ENCODE peak calls at places on chromosome 10, in seven cellular contexts. One of them, this sample, is unnamed. For H3K9me3, the result is how much of the 10 kb centered on the place peaks cover.

GRCh38 chr10:132482090-132482489 is 55.5 kb upstream of the INPP5A start:
- DNase-seq in CD8-positive, alpha-beta T cell: no peak
- DNase-seq in IMR-90: peak
- DNase-seq in CD4-positive, alpha-beta memory T cell: no peak
- DNase-seq in right atrium auricular region: no peak
- DNase-seq in breast epithelium: peak
- DNase-seq in AG04450: peak
- DNase-seq in this sample: peak

GRCh38 chr10:19929466-19930140 is 113.4 kb downstream of the PLXDC2 start:
- DNase-seq in CD8-positive, alpha-beta T cell: no peak
- DNase-seq in IMR-90: peak
- DNase-seq in CD4-positive, alpha-beta memory T cell: no peak
- DNase-seq in right atrium auricular region: no peak
- DNase-seq in breast epithelium: no peak
- DNase-seq in AG04450: peak
- DNase-seq in this sample: no peak

GRCh38 chr10:130301026-130301892 is 165.1 kb downstream of the GLRX3 start:
- DNase-seq in CD8-positive, alpha-beta T cell: peak
- DNase-seq in IMR-90: no peak
- DNase-seq in CD4-positive, alpha-beta memory T cell: peak
- DNase-seq in right atrium auricular region: no peak
- DNase-seq in breast epithelium: no peak
- DNase-seq in AG04450: no peak
- DNase-seq in this sample: no peak

GRCh38 chr10:132264966-132265877 is 42.5 kb downstream of the STK32C start:
- DNase-seq in CD8-positive, alpha-beta T cell: no peak
- DNase-seq in IMR-90: peak
- DNase-seq in CD4-positive, alpha-beta memory T cell: no peak
- DNase-seq in right atrium auricular region: no peak
- DNase-seq in breast epithelium: no peak
- DNase-seq in AG04450: no peak
- DNase-seq in this sample: no peak

GRCh38 chr10:10397906-10398305 is 619.8 kb upstream of the CELF2 start:
- DNase-seq in CD8-positive, alpha-beta T cell: no peak
- DNase-seq in IMR-90: no peak
- DNase-seq in CD4-positive, alpha-beta memory T cell: no peak
- DNase-seq in right atrium auricular region: no peak
- DNase-seq in breast epithelium: no peak
- DNase-seq in AG04450: no peak
- DNase-seq in this sample: no peak

GRCh38 chr10:105207596-105207995 is 566.5 kb downstream of the SORCS3 start:
- DNase-seq in CD8-positive, alpha-beta T cell: no peak
- DNase-seq in IMR-90: no peak
- DNase-seq in CD4-positive, alpha-beta memory T cell: no peak
- DNase-seq in right atrium auricular region: no peak
- DNase-seq in breast epithelium: no peak
- DNase-seq in AG04450: no peak
- DNase-seq in this sample: no peak

GRCh38 chr10:132163278-132163765 is 23.4 kb upstream of the DPYSL4 start:
- DNase-seq in CD8-positive, alpha-beta T cell: no peak
- DNase-seq in IMR-90: no peak
- DNase-seq in CD4-positive, alpha-beta memory T cell: peak
- DNase-seq in right atrium auricular region: no peak
- DNase-seq in breast epithelium: no peak
- DNase-seq in AG04450: no peak
- DNase-seq in this sample: no peak

GRCh38 chr10:98029149-98030092 is 1.0 kb downstream of the CRTAC1 start:
- DNase-seq in CD8-positive, alpha-beta T cell: no peak
- DNase-seq in IMR-90: no peak
- DNase-seq in CD4-positive, alpha-beta memory T cell: no peak
- DNase-seq in right atrium auricular region: no peak
- DNase-seq in breast epithelium: no peak
- DNase-seq in AG04450: no peak
- DNase-seq in this sample: no peak

GRCh38 chr10:63258920-63259678 is 126.0 kb downstream of the NRBF2 start:
- DNase-seq in CD8-positive, alpha-beta T cell: no peak
- DNase-seq in IMR-90: peak
- DNase-seq in CD4-positive, alpha-beta memory T cell: no peak
- DNase-seq in right atrium auricular region: no peak
- DNase-seq in breast epithelium: no peak
- DNase-seq in AG04450: no peak
- DNase-seq in this sample: no peak

GRCh38 chr10:73956476-73957338 is 41.2 kb upstream of the VCL start:
- DNase-seq in CD8-positive, alpha-beta T cell: no peak
- DNase-seq in IMR-90: peak
- DNase-seq in CD4-positive, alpha-beta memory T cell: peak
- DNase-seq in right atrium auricular region: no peak
- DNase-seq in breast epithelium: no peak
- DNase-seq in AG04450: no peak
- DNase-seq in this sample: peak

GRCh38 chr10:14487511-14487909 is 156.8 kb upstream of the FRMD4A start:
- DNase-seq in CD8-positive, alpha-beta T cell: no peak
- DNase-seq in IMR-90: peak
- DNase-seq in CD4-positive, alpha-beta memory T cell: no peak
- DNase-seq in right atrium auricular region: no peak
- DNase-seq in breast epithelium: no peak
- DNase-seq in AG04450: peak
- DNase-seq in this sample: no peak

GRCh38 chr10:28761084-28761875 is 84.0 kb downstream of the BAMBI start:
- DNase-seq in CD8-positive, alpha-beta T cell: no peak
- DNase-seq in IMR-90: no peak
- DNase-seq in CD4-positive, alpha-beta memory T cell: no peak
- DNase-seq in right atrium auricular region: no peak
- DNase-seq in breast epithelium: no peak
- DNase-seq in AG04450: no peak
- DNase-seq in this sample: no peak

GRCh38 chr10:118508355-118508754 is 87.1 kb downstream of the PRLHR start:
- DNase-seq in CD8-positive, alpha-beta T cell: no peak
- DNase-seq in IMR-90: no peak
- DNase-seq in CD4-positive, alpha-beta memory T cell: no peak
- DNase-seq in right atrium auricular region: no peak
- DNase-seq in breast epithelium: no peak
- DNase-seq in AG04450: no peak
- DNase-seq in this sample: no peak

GRCh38 chr10:59843733-59844132 is 62.6 kb downstream of the CCDC6 start:
- DNase-seq in CD8-positive, alpha-beta T cell: no peak
- DNase-seq in IMR-90: no peak
- DNase-seq in CD4-positive, alpha-beta memory T cell: no peak
- DNase-seq in right atrium auricular region: no peak
- DNase-seq in breast epithelium: no peak
- DNase-seq in AG04450: no peak
- DNase-seq in this sample: no peak

GRCh38 chr10:59844436-59844835 is 61.9 kb downstream of the CCDC6 start:
- DNase-seq in CD8-positive, alpha-beta T cell: no peak
- DNase-seq in IMR-90: no peak
- DNase-seq in CD4-positive, alpha-beta memory T cell: no peak
- DNase-seq in right atrium auricular region: no peak
- DNase-seq in breast epithelium: no peak
- DNase-seq in AG04450: no peak
- DNase-seq in this sample: no peak

GRCh38 chr10:59851864-59852263 is 54.5 kb downstream of the CCDC6 start:
- DNase-seq in CD8-positive, alpha-beta T cell: no peak
- DNase-seq in IMR-90: no peak
- DNase-seq in CD4-positive, alpha-beta memory T cell: no peak
- DNase-seq in right atrium auricular region: no peak
- DNase-seq in breast epithelium: no peak
- DNase-seq in AG04450: no peak
- DNase-seq in this sample: no peak

GRCh38 chr10:59847888-59848287 is 58.5 kb downstream of the CCDC6 start:
- DNase-seq in CD8-positive, alpha-beta T cell: no peak
- DNase-seq in IMR-90: no peak
- DNase-seq in CD4-positive, alpha-beta memory T cell: no peak
- DNase-seq in right atrium auricular region: no peak
- DNase-seq in breast epithelium: no peak
- DNase-seq in AG04450: no peak
- DNase-seq in this sample: no peak

DNA sequence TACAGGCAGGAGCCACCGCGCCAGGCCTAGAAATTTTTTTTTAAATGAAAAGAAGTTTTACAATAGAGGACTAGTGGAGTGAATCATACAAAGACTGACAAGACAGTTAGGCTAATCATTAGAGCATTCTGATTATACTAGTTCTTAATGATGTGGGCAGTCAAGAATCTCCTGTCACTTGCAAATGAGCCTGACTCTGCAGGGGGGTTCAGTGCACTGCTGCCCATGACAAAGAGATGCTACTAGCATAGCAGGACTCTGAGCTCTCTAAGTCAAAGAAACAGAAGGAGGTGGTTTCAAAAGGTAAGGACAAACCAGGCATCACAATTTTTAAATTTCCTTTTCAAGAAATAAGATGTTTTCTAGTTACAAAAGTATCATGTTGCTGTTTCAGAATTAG is 59.0 kb downstream of the CCDC6 start:
- DNase-seq in CD8-positive, alpha-beta T cell: no peak
- DNase-seq in IMR-90: no peak
- DNase-seq in CD4-positive, alpha-beta memory T cell: no peak
- DNase-seq in right atrium auricular region: no peak
- DNase-seq in breast epithelium: no peak
- DNase-seq in AG04450: no peak
- DNase-seq in this sample: no peak
- H3K27ac ChIP-seq in CD8-positive, alpha-beta T cell: no peak
- H3K27ac ChIP-seq in IMR-90: no peak
- H3K27ac ChIP-seq in CD4-positive, alpha-beta memory T cell: no peak
- H3K27ac ChIP-seq in right atrium auricular region: no peak
- H3K27ac ChIP-seq in breast epithelium: no peak
- H3K27ac ChIP-seq in AG04450: no peak
- H3K27ac ChIP-seq in this sample: no peak

GRCh38 chr10:69220510-69220909 is 378 bp downstream of the HKDC1 start:
- DNase-seq in CD8-positive, alpha-beta T cell: no peak
- DNase-seq in IMR-90: no peak
- DNase-seq in CD4-positive, alpha-beta memory T cell: no peak
- DNase-seq in right atrium auricular region: no peak
- DNase-seq in breast epithelium: no peak
- DNase-seq in AG04450: no peak
- DNase-seq in this sample: no peak
- H3K4me3 ChIP-seq in CD8-positive, alpha-beta T cell: no peak
- H3K4me3 ChIP-seq in IMR-90: no peak
- H3K4me3 ChIP-seq in CD4-positive, alpha-beta memory T cell: no peak
- H3K4me3 ChIP-seq in right atrium auricular region: no peak
- H3K4me3 ChIP-seq in breast epithelium: no peak
- H3K4me3 ChIP-seq in AG04450: no peak
- H3K4me3 ChIP-seq in this sample: no peak

DNA sequence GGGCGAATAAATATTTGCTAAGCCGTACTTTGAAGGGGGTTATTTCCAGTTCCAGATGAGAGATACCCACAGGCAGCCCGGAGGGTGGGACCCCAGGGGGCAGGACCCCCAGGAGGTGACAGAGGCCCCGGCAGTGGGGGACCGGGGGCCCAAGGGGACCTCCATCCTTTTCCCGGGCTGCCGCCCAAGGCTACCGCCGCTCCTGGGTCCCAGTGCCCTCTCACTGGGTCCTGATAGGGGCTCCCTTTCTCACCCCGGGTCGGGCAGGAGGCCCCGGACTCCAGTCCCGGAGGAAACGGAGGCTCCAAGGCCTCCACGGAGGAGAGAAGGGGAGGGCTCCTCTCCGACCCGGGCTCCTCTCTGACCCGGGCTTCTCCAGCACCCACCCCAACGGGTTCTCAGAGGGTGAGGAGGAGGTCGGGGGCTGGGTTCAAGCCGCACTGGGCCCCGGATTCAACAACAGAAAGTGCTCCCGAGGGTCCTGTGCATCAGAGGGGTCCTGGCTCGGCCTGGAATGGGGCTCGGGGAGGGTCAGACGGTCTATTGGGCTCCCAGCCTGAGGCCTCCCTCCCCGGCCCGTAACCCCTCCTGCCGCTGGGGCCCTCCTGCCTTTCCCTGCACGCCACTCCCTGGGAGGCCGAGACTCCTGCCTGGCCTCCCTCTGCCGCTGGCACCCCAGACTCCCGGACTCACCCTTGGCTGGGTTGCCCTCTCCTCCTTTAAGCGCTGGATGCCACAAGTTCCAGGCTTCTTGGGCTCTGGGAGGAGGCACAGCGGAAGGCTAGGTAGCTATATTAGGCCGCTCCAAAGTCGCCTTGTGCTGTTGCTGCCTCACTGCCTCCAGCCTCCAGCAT is 62.5 kb downstream of the ZNF37A start:
- DNase-seq in CD8-positive, alpha-beta T cell: no peak
- DNase-seq in IMR-90: no peak
- DNase-seq in CD4-positive, alpha-beta memory T cell: no peak
- DNase-seq in right atrium auricular region: no peak
- DNase-seq in breast epithelium: no peak
- DNase-seq in AG04450: no peak
- DNase-seq in this sample: no peak
- H3K9me3 ChIP-seq in CD8-positive, alpha-beta T cell: under half
- H3K9me3 ChIP-seq in IMR-90: under half
- H3K9me3 ChIP-seq in CD4-positive, alpha-beta memory T cell: under half
- H3K9me3 ChIP-seq in right atrium auricular region: under half
- H3K9me3 ChIP-seq in breast epithelium: under half
- H3K9me3 ChIP-seq in AG04450: under half
- H3K9me3 ChIP-seq in this sample: under half

GRCh38 chr10:114328278-114328812 is 76.0 kb downstream of the AFAP1L2 start:
- DNase-seq in CD8-positive, alpha-beta T cell: no peak
- DNase-seq in IMR-90: no peak
- DNase-seq in CD4-positive, alpha-beta memory T cell: no peak
- DNase-seq in right atrium auricular region: no peak
- DNase-seq in breast epithelium: no peak
- DNase-seq in AG04450: no peak
- DNase-seq in this sample: no peak

GRCh38 chr10:114332301-114332797 is 72.0 kb downstream of the AFAP1L2 start:
- DNase-seq in CD8-positive, alpha-beta T cell: no peak
- DNase-seq in IMR-90: no peak
- DNase-seq in CD4-positive, alpha-beta memory T cell: no peak
- DNase-seq in right atrium auricular region: no peak
- DNase-seq in breast epithelium: no peak
- DNase-seq in AG04450: no peak
- DNase-seq in this sample: no peak

GRCh38 chr10:114326794-114327193 is 77.5 kb downstream of the AFAP1L2 start:
- DNase-seq in CD8-positive, alpha-beta T cell: no peak
- DNase-seq in IMR-90: no peak
- DNase-seq in CD4-positive, alpha-beta memory T cell: no peak
- DNase-seq in right atrium auricular region: no peak
- DNase-seq in breast epithelium: no peak
- DNase-seq in AG04450: no peak
- DNase-seq in this sample: no peak

GRCh38 chr10:114328876-114329275 is 75.4 kb downstream of the AFAP1L2 start:
- DNase-seq in CD8-positive, alpha-beta T cell: no peak
- DNase-seq in IMR-90: no peak
- DNase-seq in CD4-positive, alpha-beta memory T cell: no peak
- DNase-seq in right atrium auricular region: no peak
- DNase-seq in breast epithelium: no peak
- DNase-seq in AG04450: no peak
- DNase-seq in this sample: no peak

DNA sequence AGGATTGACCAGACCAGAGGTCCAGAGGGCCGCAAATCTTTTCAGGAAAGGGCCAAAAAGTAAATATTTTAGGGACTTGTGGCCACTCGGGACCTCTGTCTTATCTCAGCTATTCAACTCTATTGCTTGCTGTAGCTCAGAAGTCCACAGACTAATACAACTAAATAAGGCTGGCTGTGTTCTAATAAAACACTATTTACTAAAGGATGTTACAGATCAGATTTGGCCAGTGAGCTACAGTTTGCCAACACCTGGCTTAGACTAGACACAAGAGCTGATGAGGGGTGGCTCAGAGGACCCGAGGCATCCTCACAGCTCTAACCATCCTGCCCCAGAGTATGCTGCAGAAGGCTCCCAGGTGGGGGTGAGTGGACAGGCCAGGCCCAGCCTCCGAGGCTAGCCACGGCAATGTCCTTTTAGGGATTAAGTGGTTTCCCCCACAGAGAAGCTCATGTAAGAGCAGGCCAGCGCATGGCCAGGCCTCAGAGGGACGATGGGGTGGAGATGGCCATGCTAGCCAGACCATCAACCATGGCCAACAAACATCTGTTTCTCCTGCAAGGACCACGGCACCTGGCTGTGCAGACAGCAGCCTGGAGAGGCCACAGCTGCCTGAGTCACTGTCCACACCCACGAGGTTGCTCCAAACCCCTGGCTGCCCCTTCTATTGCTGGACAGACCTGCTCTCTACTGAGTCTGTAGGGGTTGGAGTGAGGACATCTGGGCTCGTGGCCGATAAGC is 76.6 kb downstream of the AFAP1L2 start:
- DNase-seq in CD8-positive, alpha-beta T cell: no peak
- DNase-seq in IMR-90: no peak
- DNase-seq in CD4-positive, alpha-beta memory T cell: no peak
- DNase-seq in right atrium auricular region: no peak
- DNase-seq in breast epithelium: no peak
- DNase-seq in AG04450: no peak
- DNase-seq in this sample: no peak
- H3K27ac ChIP-seq in CD8-positive, alpha-beta T cell: no peak
- H3K27ac ChIP-seq in IMR-90: no peak
- H3K27ac ChIP-seq in CD4-positive, alpha-beta memory T cell: no peak
- H3K27ac ChIP-seq in right atrium auricular region: no peak
- H3K27ac ChIP-seq in breast epithelium: no peak
- H3K27ac ChIP-seq in AG04450: no peak
- H3K27ac ChIP-seq in this sample: no peak

This sample was measured in SJSA1.